ENCODE peak calls at places on chromosomes 16 and 17, in four cellular contexts. J is GM12878, B is K562, T is HepG2. K is an unnamed sample.

GRCh38 chr16:67939507-67940435 is 3.1 kb upstream of the PSMB10 start:
- DNase-seq in J (no peak), B (no peak), T (no peak), K (no peak)

GRCh38 chr17:27247071-27247957 is 46.6 kb upstream of the WSB1 start:
- DNase-seq in J (no peak), B (no peak), T (peak; percentile 89), K (no peak)

GRCh38 chr16:1993731-1994131 is 4.0 kb downstream of the SYNGR3 start:
- DNase-seq in J (no peak), B (no peak), T (peak; percentile 79), K (no peak)

GRCh38 chr16:4265676-4266075 is 7.1 kb downstream of the TFAP4 start:
- DNase-seq in J (no peak), B (no peak), T (no peak), K (no peak)

GRCh38 chr17:53033297-53033696 is 789.4 kb upstream of the KIF2B start:
- DNase-seq in J (no peak), B (no peak), T (peak; percentile 30), K (no peak)

GRCh38 chr17:63196772-63197335 is 230.8 kb downstream of the TANC2 start:
- DNase-seq in J (no peak), B (no peak), T (no peak), K (no peak)

GRCh38 chr17:78767806-78768205 is 14.3 kb downstream of the CYTH1 start:
- DNase-seq in J (no peak), B (no peak), T (no peak), K (no peak)

GRCh38 chr17:76612977-76613851 is 27.6 kb upstream of the ST6GALNAC2 start:
- DNase-seq in J (no peak), B (peak; percentile 62), T (peak; percentile 94), K (peak; percentile 91)

GRCh38 chr17:2177235-2177811 is 122.4 kb downstream of the HIC1 start:
- DNase-seq in J (no peak), B (no peak), T (peak; percentile 80), K (no peak)

GRCh38 chr17:77618731-77619130 is 339.8 kb upstream of the TNRC6C start:
- DNase-seq in J (no peak), B (no peak), T (no peak), K (no peak)

GRCh38 chr16:4900750-4901149 is 36.2 kb downstream of the PPL start:
- DNase-seq in J (no peak), B (no peak), T (no peak), K (no peak)

GRCh38 chr16:68247932-68248331 is 2.8 kb downstream of the PLA2G15 start:
- DNase-seq in J (no peak), B (no peak), T (no peak), K (no peak)

GRCh38 chr16:66473654-66474519 is 46.8 kb downstream of the BEAN1 start:
- DNase-seq in J (no peak), B (no peak), T (no peak), K (no peak)

GRCh38 chr17:53659181-53659580 is 163.5 kb upstream of the KIF2B start:
- DNase-seq in J (no peak), B (peak; percentile 14), T (no peak), K (no peak)

GRCh38 chr16:55552621-55553020 is 13.9 kb upstream of the CAPNS2 start:
- DNase-seq in J (no peak), B (no peak), T (no peak), K (no peak)

GRCh38 chr16:10664720-10665126 is 30.0 kb downstream of the TEKT5 start:
- DNase-seq in J (peak; percentile 7), B (no peak), T (no peak), K (no peak)

GRCh38 chr17:41322264-41322902 is 6.9 kb upstream of the KRTAP17-1 start:
- DNase-seq in J (no peak), B (peak; percentile 21), T (peak; percentile 38), K (peak; percentile 22)

GRCh38 chr16:61074324-61074723 is 961.9 kb downstream of the CDH8 start:
- DNase-seq in J (no peak), B (no peak), T (no peak), K (no peak)

GRCh38 chr16:80931985-80932720 is 74.5 kb downstream of the CMC2 start:
- DNase-seq in J (no peak), B (peak; percentile 25), T (peak; percentile 23), K (no peak)

GRCh38 chr17:58402679-58403078 is 14.7 kb downstream of the RNF43 start:
- DNase-seq in J (no peak), B (no peak), T (no peak), K (no peak)

GRCh38 chr17:38891441-38891840 is 21.6 kb downstream of the LASP1 start:
- DNase-seq in J (no peak), B (no peak), T (no peak), K (no peak)

GRCh38 chr16:48408688-48409087 is 23.5 kb upstream of the SIAH1 start:
- DNase-seq in J (no peak), B (no peak), T (no peak), K (no peak)

GRCh38 chr16:46765050-46765449 is 16.9 kb upstream of the MYLK3 start:
- DNase-seq in J (no peak), B (no peak), T (no peak), K (no peak)

GRCh38 chr17:27463235-27463677 is 7.0 kb downstream of the KSR1 start:
- DNase-seq in J (no peak), B (no peak), T (no peak), K (no peak)

GRCh38 chr17:80926601-80927250 is 64.9 kb upstream of the CHMP6 start:
- DNase-seq in J (no peak), B (no peak), T (no peak), K (no peak)

GRCh38 chr16:79792952-79793351 is 192.4 kb upstream of the MAF start:
- DNase-seq in J (no peak), B (no peak), T (no peak), K (no peak)

GRCh38 chr17:79944251-79944812 is 91.3 kb downstream of the TBC1D16 start:
- DNase-seq in J (no peak), B (no peak), T (no peak), K (no peak)

GRCh38 chr16:87489434-87490045 is 3.3 kb downstream of the ZCCHC14 start:
- DNase-seq in J (no peak), B (no peak), T (peak; percentile 45), K (no peak)

GRCh38 chr17:64658931-64659330 is 3.2 kb downstream of the SMURF2 start:
- DNase-seq in J (no peak), B (no peak), T (no peak), K (no peak)

GRCh38 chr17:61387011-61387410 is 12.6 kb upstream of the TBX2 start:
- DNase-seq in J (no peak), B (no peak), T (no peak), K (no peak)

GRCh38 chr16:80993293-80993691 is 13.4 kb downstream of the CMC2 start:
- DNase-seq in J (no peak), B (peak; percentile 76), T (peak; percentile 87), K (no peak)

GRCh38 chr17:8867361-8867981 is at the start of gene PIK3R6:
- DNase-seq in J (no peak), B (no peak), T (no peak), K (no peak)

GRCh38 chr16:11379420-11379819 is 34.2 kb downstream of the RMI2 start:
- DNase-seq in J (peak; percentile 71), B (no peak), T (no peak), K (no peak)

GRCh38 chr16:85564277-85565051 is 48.7 kb upstream of the GSE1 start:
- DNase-seq in J (no peak), B (peak; percentile 74), T (no peak), K (peak; percentile 46)

GRCh38 chr17:82236142-82236971 is 7.5 kb downstream of the SLC16A3 start:
- DNase-seq in J (no peak), B (peak; percentile 77), T (peak; percentile 92), K (peak; percentile 80)

GRCh38 chr16:31568577-31569359 is 41.1 kb downstream of the AHSP start:
- DNase-seq in J (no peak), B (no peak), T (no peak), K (no peak)

GRCh38 chr17:50055055-50055425 is 870 bp upstream of the ITGA3 start:
- DNase-seq in J (no peak), B (no peak), T (no peak), K (no peak)
- TF ChIP-seq TARDBP in J (no peak), B (no peak), T (no peak), K (no peak)

DNA sequence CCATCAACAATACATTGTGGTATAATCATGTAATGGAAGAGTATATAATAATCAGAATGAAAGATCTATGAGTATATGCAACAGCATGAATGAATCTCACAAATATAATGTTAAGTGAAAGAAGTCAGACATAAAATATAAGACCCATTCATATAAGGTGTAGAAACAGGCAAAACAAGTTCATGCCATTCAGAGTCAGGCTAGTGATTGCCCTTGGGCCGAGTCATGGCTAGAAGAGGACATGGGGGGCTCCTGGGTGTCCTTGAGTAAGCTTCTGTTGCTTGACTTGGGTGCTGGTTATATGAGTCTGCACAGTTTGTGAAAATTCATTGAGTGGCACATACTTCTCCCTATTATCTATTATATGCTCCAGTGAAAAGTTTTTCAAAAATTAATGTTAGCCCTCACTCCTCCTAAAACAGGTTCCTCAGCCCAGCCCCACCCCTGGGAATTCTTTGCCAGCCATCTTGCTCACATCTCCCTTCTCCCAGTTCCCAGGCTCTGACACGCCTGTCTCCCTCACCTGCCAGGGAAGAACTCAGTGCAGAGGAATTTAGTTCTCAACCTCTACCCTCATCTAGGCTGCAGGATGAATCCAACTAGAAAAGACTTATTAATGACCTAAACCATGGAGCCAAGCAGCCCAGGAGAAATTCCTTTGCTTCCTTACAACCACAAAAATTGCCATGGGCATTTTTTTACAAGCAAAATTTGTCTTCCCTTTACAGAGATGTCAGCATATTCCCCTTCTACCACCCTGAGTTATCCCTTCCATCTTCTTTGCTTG is 52.4 kb upstream of the NFAT5 start:
- DNase-seq in J (no peak), B (no peak), T (no peak), K (no peak)
- TF ChIP-seq SP1 in J (no peak), B (no peak), T (no peak), K (no peak)

DNA sequence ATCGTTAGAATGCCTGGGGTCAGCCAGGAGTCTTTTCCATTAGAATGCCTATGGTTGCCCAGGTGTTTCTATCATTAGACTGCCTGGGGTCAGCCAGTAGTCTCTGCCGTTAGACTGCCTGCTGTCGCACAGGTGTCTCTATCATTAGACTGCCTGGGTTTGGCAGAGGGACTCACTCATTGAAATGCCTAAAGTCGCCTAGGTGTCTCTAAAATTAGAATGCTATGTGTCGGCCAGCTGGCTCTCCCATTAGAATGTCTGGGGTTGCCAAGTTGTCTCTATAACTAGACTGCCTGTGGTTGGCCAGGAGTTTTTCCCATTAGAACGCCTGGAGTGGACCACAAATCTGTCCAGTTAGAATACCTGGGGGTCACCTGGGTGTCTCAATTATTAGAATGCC is 2266.5 kb downstream of the TP53TG3F start:
- DNase-seq in J (no peak), B (no peak), T (no peak), K (no peak)
- TF ChIP-seq TARDBP in J (no peak), B (no peak), T (no peak), K (no peak)

DNA sequence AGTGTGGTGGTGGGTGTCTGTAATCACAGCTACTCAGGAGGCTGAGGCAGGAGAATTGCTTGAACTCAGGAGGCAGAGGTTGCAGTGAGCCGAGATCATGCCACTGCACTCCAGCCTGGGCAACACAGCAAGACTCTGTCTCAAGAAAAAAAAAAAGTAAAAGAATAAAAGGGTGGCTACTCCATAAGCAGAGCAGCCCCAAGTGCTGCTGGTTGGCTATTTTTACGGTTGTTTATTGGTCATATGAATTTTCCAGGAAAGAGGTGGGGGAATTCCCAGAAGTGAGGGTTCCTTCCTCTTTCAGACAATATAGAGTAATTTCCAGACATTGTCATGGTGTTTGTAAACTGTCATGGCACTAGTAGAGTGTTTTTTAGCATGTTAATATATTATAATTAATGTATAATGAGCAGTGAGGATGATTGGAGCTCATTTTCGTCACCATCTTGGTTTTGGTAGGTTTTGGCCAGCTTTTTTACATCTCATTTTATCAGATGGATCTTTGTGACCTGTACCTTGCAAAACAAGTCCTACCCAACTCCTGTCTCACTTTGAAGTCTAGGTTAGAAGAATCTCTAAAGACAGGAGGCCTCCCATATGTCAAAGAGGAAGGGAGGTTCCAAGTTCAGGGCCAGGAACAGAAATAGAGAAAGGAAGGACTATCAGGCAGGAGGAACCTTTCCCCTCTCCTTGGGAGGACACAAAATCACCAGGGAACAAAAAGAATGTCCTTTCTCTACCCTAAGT is 39.1 kb downstream of the HOXB1 start:
- DNase-seq in J (no peak), B (peak; percentile 39), T (no peak), K (no peak)
- TF ChIP-seq SP1 in J (no peak), B (no peak), T (no peak), K (no peak)

K was measured in HEK293T.